ENCODE peak calls at places on chromosomes 4 and X, in eight cellular contexts. One of them, this sample, is unnamed.

GRCh38 chrX:11100281-11101035 is 10.7 kb upstream of the HCCS start:
- DNase-seq in sigmoid colon: peak; percentile 74
- DNase-seq in tibial nerve: no peak
- DNase-seq in AG04450: peak; percentile 52
- DNase-seq in lower lobe of right lung: no peak
- DNase-seq in osteoblast: no peak
- DNase-seq in PC-3: peak; percentile 65
- DNase-seq in ascending aorta: peak; percentile 70
- DNase-seq in this sample: peak; percentile 55

GRCh38 chr4:188858696-188859095 is 719.5 kb downstream of the TRIML1 start:
- DNase-seq in sigmoid colon: no peak
- DNase-seq in tibial nerve: no peak
- DNase-seq in AG04450: no peak
- DNase-seq in lower lobe of right lung: no peak
- DNase-seq in osteoblast: no peak
- DNase-seq in PC-3: no peak
- DNase-seq in ascending aorta: no peak
- DNase-seq in this sample: no peak

GRCh38 chr4:8468746-8469535 is 28.4 kb downstream of the TRMT44 start:
- DNase-seq in sigmoid colon: peak; percentile 82
- DNase-seq in tibial nerve: peak; percentile 40
- DNase-seq in AG04450: peak; percentile 26
- DNase-seq in lower lobe of right lung: peak; percentile 77
- DNase-seq in osteoblast: peak; percentile 96
- DNase-seq in PC-3: peak; percentile 63
- DNase-seq in ascending aorta: no peak
- DNase-seq in this sample: peak; percentile 70

GRCh38 chr4:146957252-146957651 is 11.6 kb upstream of the TTC29 start:
- DNase-seq in sigmoid colon: no peak
- DNase-seq in tibial nerve: no peak
- DNase-seq in AG04450: no peak
- DNase-seq in lower lobe of right lung: no peak
- DNase-seq in osteoblast: no peak
- DNase-seq in PC-3: peak; percentile 78
- DNase-seq in ascending aorta: no peak
- DNase-seq in this sample: peak; percentile 4

GRCh38 chr4:107071108-107071507 is 35.0 kb upstream of the DKK2 start:
- DNase-seq in sigmoid colon: no peak
- DNase-seq in tibial nerve: no peak
- DNase-seq in AG04450: no peak
- DNase-seq in lower lobe of right lung: no peak
- DNase-seq in osteoblast: peak; percentile 66
- DNase-seq in PC-3: no peak
- DNase-seq in ascending aorta: no peak
- DNase-seq in this sample: no peak

GRCh38 chr4:126890994-126891393 is 741.8 kb upstream of the INTU start:
- DNase-seq in sigmoid colon: no peak
- DNase-seq in tibial nerve: no peak
- DNase-seq in AG04450: no peak
- DNase-seq in lower lobe of right lung: no peak
- DNase-seq in osteoblast: no peak
- DNase-seq in PC-3: no peak
- DNase-seq in ascending aorta: no peak
- DNase-seq in this sample: no peak

GRCh38 chrX:41377624-41378023 is 43.7 kb downstream of the DDX3X start:
- DNase-seq in sigmoid colon: no peak
- DNase-seq in tibial nerve: no peak
- DNase-seq in AG04450: no peak
- DNase-seq in lower lobe of right lung: no peak
- DNase-seq in osteoblast: no peak
- DNase-seq in PC-3: no peak
- DNase-seq in ascending aorta: no peak
- DNase-seq in this sample: no peak

GRCh38 chr4:76948441-76949292 is 885 bp upstream of the SEPTIN11 start:
- DNase-seq in sigmoid colon: peak; percentile 90
- DNase-seq in tibial nerve: peak; percentile 34
- DNase-seq in AG04450: no peak
- DNase-seq in lower lobe of right lung: peak; percentile 86
- DNase-seq in osteoblast: peak; percentile 93
- DNase-seq in PC-3: peak; percentile 61
- DNase-seq in ascending aorta: peak; percentile 91
- DNase-seq in this sample: peak; percentile 83

GRCh38 chr4:187668683-187669082 is 326.9 kb upstream of the ZFP42 start:
- DNase-seq in sigmoid colon: no peak
- DNase-seq in tibial nerve: no peak
- DNase-seq in AG04450: no peak
- DNase-seq in lower lobe of right lung: no peak
- DNase-seq in osteoblast: peak; percentile 90
- DNase-seq in PC-3: peak; percentile 42
- DNase-seq in ascending aorta: no peak
- DNase-seq in this sample: no peak

GRCh38 chrX:136268051-136269048 is 17.1 kb upstream of the MAP7D3 start:
- DNase-seq in sigmoid colon: no peak
- DNase-seq in tibial nerve: peak; percentile 23
- DNase-seq in AG04450: no peak
- DNase-seq in lower lobe of right lung: no peak
- DNase-seq in osteoblast: no peak
- DNase-seq in PC-3: peak; percentile 67
- DNase-seq in ascending aorta: no peak
- DNase-seq in this sample: peak; percentile 58

GRCh38 chrX:69365349-69365748 is 138.8 kb upstream of the NALF2 start:
- DNase-seq in sigmoid colon: no peak
- DNase-seq in tibial nerve: no peak
- DNase-seq in AG04450: no peak
- DNase-seq in lower lobe of right lung: no peak
- DNase-seq in osteoblast: no peak
- DNase-seq in PC-3: no peak
- DNase-seq in ascending aorta: no peak
- DNase-seq in this sample: no peak

GRCh38 chrX:25003066-25003849 is 12.5 kb downstream of the ARX start:
- DNase-seq in sigmoid colon: no peak
- DNase-seq in tibial nerve: no peak
- DNase-seq in AG04450: no peak
- DNase-seq in lower lobe of right lung: no peak
- DNase-seq in osteoblast: peak; percentile 83
- DNase-seq in PC-3: no peak
- DNase-seq in ascending aorta: no peak
- DNase-seq in this sample: no peak

GRCh38 chr4:32909722-32910121 is 2189.6 kb downstream of the PCDH7 start:
- DNase-seq in sigmoid colon: no peak
- DNase-seq in tibial nerve: no peak
- DNase-seq in AG04450: no peak
- DNase-seq in lower lobe of right lung: no peak
- DNase-seq in osteoblast: no peak
- DNase-seq in PC-3: no peak
- DNase-seq in ascending aorta: no peak
- DNase-seq in this sample: no peak

GRCh38 chrX:153179131-153179530 is at the start of gene MAGEA1:
- DNase-seq in sigmoid colon: no peak
- DNase-seq in tibial nerve: no peak
- DNase-seq in AG04450: no peak
- DNase-seq in lower lobe of right lung: no peak
- DNase-seq in osteoblast: no peak
- DNase-seq in PC-3: no peak
- DNase-seq in ascending aorta: no peak
- DNase-seq in this sample: no peak

GRCh38 chrX:153181822-153182221 is 2.7 kb downstream of the MAGEA1 start:
- DNase-seq in sigmoid colon: no peak
- DNase-seq in tibial nerve: no peak
- DNase-seq in AG04450: no peak
- DNase-seq in lower lobe of right lung: no peak
- DNase-seq in osteoblast: no peak
- DNase-seq in PC-3: no peak
- DNase-seq in ascending aorta: no peak
- DNase-seq in this sample: no peak

GRCh38 chrX:153190384-153190783 is 11.3 kb downstream of the MAGEA1 start:
- DNase-seq in sigmoid colon: no peak
- DNase-seq in tibial nerve: no peak
- DNase-seq in AG04450: no peak
- DNase-seq in lower lobe of right lung: no peak
- DNase-seq in osteoblast: no peak
- DNase-seq in PC-3: no peak
- DNase-seq in ascending aorta: no peak
- DNase-seq in this sample: no peak

DNA sequence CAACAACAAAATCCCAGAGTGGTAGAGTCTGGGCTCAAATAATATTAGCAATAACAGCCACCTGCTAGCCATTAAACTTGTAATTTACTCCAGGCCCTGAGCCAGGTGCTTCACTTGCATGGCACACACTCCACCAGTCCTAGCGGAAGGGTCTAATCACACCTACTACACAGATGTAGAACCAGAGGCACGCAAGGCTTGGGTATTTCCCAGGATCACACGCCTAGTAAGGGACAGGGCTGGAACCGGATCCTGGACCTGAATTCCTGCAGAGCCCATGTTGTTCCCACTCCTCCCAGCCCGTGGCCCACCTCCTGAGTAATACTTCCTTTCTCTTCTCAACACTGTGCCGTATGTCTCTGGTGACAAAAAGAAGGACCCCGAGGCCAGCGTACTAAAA is 5.7 kb downstream of the MAGEA1 start:
- DNase-seq in sigmoid colon: no peak
- DNase-seq in tibial nerve: no peak
- DNase-seq in AG04450: no peak
- DNase-seq in lower lobe of right lung: no peak
- DNase-seq in osteoblast: no peak
- DNase-seq in PC-3: no peak
- DNase-seq in ascending aorta: no peak
- DNase-seq in this sample: no peak
- H3K9me3 ChIP-seq in sigmoid colon: no peaks in the 10 kb centered on the region
- H3K9me3 ChIP-seq in tibial nerve: no peaks in the 10 kb centered on the region
- H3K9me3 ChIP-seq in AG04450: no peaks in the 10 kb centered on the region
- H3K9me3 ChIP-seq in lower lobe of right lung: no peaks in the 10 kb centered on the region
- H3K9me3 ChIP-seq in osteoblast: no peaks in the 10 kb centered on the region
- H3K9me3 ChIP-seq in PC-3: no peaks in the 10 kb centered on the region
- H3K9me3 ChIP-seq in ascending aorta: no peaks in the 10 kb centered on the region
- H3K9me3 ChIP-seq in this sample: no peaks in the 10 kb centered on the region

DNA sequence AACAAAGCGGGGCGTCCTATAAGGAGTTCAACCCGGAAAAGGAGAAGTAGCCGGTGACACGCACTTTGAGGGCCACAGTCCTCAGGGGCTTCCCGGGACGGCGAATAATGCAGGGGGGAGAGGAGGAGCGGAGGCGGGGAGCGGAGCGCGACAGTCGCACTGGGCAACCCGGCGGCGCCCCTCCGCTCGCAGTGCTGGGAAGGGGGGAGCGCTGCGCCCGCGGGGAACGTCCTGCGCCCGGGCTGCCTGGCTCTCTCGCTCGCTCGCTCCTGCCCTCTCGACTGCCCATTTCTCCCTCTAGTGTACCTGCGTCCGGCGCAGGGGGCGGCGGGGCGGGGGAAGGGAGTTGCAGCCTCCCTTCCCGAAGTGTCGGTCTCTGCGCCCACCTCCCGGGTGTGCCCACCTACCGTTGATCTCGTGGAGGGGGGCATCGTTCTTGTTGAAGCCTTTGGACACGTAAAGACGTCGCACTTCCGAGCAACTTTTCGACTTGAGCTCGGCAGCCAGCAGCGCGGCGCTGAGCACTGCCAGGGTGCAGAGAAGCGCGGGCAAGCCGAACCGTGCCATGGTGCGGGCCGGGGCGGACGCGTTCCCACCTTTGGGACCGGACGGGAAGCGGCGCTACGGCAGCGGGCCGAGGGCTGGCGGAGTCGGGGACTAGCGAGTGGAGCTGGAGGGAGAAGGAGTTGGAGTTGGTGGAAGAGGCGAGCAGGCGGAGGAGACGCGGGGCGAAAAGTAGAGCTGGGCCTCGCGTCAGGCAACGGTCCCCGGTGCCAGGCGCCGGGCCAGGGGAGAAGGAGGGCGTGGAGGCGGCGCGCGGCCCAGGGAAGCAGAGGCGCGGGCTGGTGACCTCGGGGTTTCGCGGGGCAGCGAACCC is 652 bp downstream of the GPC4 start:
- DNase-seq in sigmoid colon: peak; percentile 67
- DNase-seq in tibial nerve: no peak
- DNase-seq in AG04450: no peak
- DNase-seq in lower lobe of right lung: peak; percentile 49
- DNase-seq in osteoblast: peak; percentile 36
- DNase-seq in PC-3: peak; percentile 17
- DNase-seq in ascending aorta: no peak
- DNase-seq in this sample: peak; percentile 22
- H3K27ac ChIP-seq in sigmoid colon: peak overlapping the region; percentile 87
- H3K27ac ChIP-seq in tibial nerve: peak overlapping the region; percentile 36
- H3K27ac ChIP-seq in AG04450: no peak overlapping the region
- H3K27ac ChIP-seq in lower lobe of right lung: peak overlapping the region; percentile 65
- H3K27ac ChIP-seq in osteoblast: no peak overlapping the region
- H3K27ac ChIP-seq in PC-3: no peak overlapping the region
- H3K27ac ChIP-seq in ascending aorta: peak overlapping the region; percentile 77
- H3K27ac ChIP-seq in this sample: peak overlapping the region; percentile 65

DNA sequence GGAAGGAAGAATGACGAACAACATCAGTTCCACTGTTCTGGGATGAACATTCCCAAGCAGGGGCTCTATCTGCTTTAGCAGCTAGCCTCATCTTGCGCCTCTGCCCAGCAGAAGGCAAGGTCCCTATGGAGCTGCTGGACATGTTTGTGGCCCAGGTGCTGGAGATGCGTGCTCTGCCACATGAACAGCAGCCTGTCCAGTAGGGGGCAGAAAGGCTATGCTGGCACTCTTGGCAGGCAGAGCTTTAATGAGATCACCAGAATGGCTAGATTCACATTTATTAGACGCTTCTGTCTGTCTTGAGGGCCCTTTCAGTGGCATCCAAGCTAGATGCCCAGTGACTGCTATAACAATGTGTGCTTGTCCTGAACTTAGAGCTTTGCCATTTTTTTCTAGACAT is 1826.0 kb downstream of the STIM2 start:
- DNase-seq in sigmoid colon: no peak
- DNase-seq in tibial nerve: no peak
- DNase-seq in AG04450: no peak
- DNase-seq in lower lobe of right lung: no peak
- DNase-seq in osteoblast: no peak
- DNase-seq in PC-3: peak; percentile 60
- DNase-seq in ascending aorta: no peak
- DNase-seq in this sample: peak; percentile 77
- TF ChIP-seq CTCF in sigmoid colon: no peak
- TF ChIP-seq CTCF in tibial nerve: no peak
- TF ChIP-seq CTCF in AG04450: peak; percentile 57
- TF ChIP-seq CTCF in lower lobe of right lung: peak; percentile 19
- TF ChIP-seq CTCF in osteoblast: peak; percentile 7
- TF ChIP-seq CTCF in PC-3: peak; percentile 70
- TF ChIP-seq CTCF in ascending aorta: no peak
- TF ChIP-seq CTCF in this sample: peak; percentile 73

GRCh38 chr4:116499-116898 is 7.8 kb upstream of the ZNF718 start:
- DNase-seq in sigmoid colon: no peak
- DNase-seq in tibial nerve: no peak
- DNase-seq in AG04450: no peak
- DNase-seq in lower lobe of right lung: no peak
- DNase-seq in osteoblast: no peak
- DNase-seq in PC-3: no peak
- DNase-seq in ascending aorta: no peak
- DNase-seq in this sample: no peak

GRCh38 chr4:113732-114131 is 10.6 kb upstream of the ZNF718 start:
- DNase-seq in sigmoid colon: no peak
- DNase-seq in tibial nerve: no peak
- DNase-seq in AG04450: no peak
- DNase-seq in lower lobe of right lung: no peak
- DNase-seq in osteoblast: no peak
- DNase-seq in PC-3: no peak
- DNase-seq in ascending aorta: no peak
- DNase-seq in this sample: no peak

GRCh38 chr4:112771-113170 is 11.5 kb upstream of the ZNF718 start:
- DNase-seq in sigmoid colon: no peak
- DNase-seq in tibial nerve: no peak
- DNase-seq in AG04450: no peak
- DNase-seq in lower lobe of right lung: no peak
- DNase-seq in osteoblast: peak; percentile 74
- DNase-seq in PC-3: no peak
- DNase-seq in ascending aorta: no peak
- DNase-seq in this sample: no peak

GRCh38 chr4:114151-114550 is 10.2 kb upstream of the ZNF718 start:
- DNase-seq in sigmoid colon: no peak
- DNase-seq in tibial nerve: no peak
- DNase-seq in AG04450: no peak
- DNase-seq in lower lobe of right lung: no peak
- DNase-seq in osteoblast: no peak
- DNase-seq in PC-3: peak; percentile 14
- DNase-seq in ascending aorta: no peak
- DNase-seq in this sample: no peak
- H3K9me3 ChIP-seq in sigmoid colon: no peaks in the 10 kb centered on the region
- H3K9me3 ChIP-seq in tibial nerve: no peaks in the 10 kb centered on the region
- H3K9me3 ChIP-seq in AG04450: peaks cover 17% of the 10 kb centered on the region
- H3K9me3 ChIP-seq in lower lobe of right lung: no peaks in the 10 kb centered on the region
- H3K9me3 ChIP-seq in osteoblast: peaks cover 2% of the 10 kb centered on the region
- H3K9me3 ChIP-seq in PC-3: no peaks in the 10 kb centered on the region
- H3K9me3 ChIP-seq in ascending aorta: no peaks in the 10 kb centered on the region
- H3K9me3 ChIP-seq in this sample: peaks cover 3% of the 10 kb centered on the region